ENCODE peak calls at places on chromosomes 3 and 15, in four cellular contexts. N, Q, M and Y are unnamed samples.

GRCh38 chr15:31031471-31032064 is 40.1 kb upstream of the MTMR10 start:
- DNase-seq in N (peak; percentile 72), Q (no peak), M (no peak), Y (peak; percentile 65)

GRCh38 chr15:55344206-55344605 is 25.2 kb downstream of the PIGB start:
- DNase-seq in N (no peak), Q (no peak), M (no peak), Y (no peak)

GRCh38 chr3:115825046-115825445 is 201.7 kb downstream of the GAP43 start:
- DNase-seq in N (peak; percentile 80), Q (no peak), M (no peak), Y (no peak)

GRCh38 chr3:104628185-104628789 is 738.4 kb upstream of the ALCAM start:
- DNase-seq in N (peak; percentile 73), Q (no peak), M (peak; percentile 57), Y (peak; percentile 51)

GRCh38 chr15:100131321-100132224 is 210.2 kb downstream of the ADAMTS17 start:
- DNase-seq in N (peak; percentile 39), Q (no peak), M (no peak), Y (peak; percentile 56)

GRCh38 chr3:40782086-40782721 is 257.4 kb downstream of the ZNF621 start:
- DNase-seq in N (no peak), Q (no peak), M (peak; percentile 11), Y (no peak)

GRCh38 chr3:82196645-82197044 is 435.2 kb upstream of the GBE1 start:
- DNase-seq in N (no peak), Q (no peak), M (no peak), Y (no peak)

GRCh38 chr3:122343654-122344053 is 18.6 kb downstream of the CSTA start:
- DNase-seq in N (peak; percentile 19), Q (no peak), M (no peak), Y (no peak)

GRCh38 chr3:18657858-18658820 is 233.0 kb upstream of the SATB1 start:
- DNase-seq in N (no peak), Q (no peak), M (no peak), Y (no peak)

GRCh38 chr3:186589115-186589514 is 18.6 kb downstream of the DNAJB11 start:
- DNase-seq in N (peak; percentile 33), Q (no peak), M (peak; percentile 49), Y (no peak)

DNA sequence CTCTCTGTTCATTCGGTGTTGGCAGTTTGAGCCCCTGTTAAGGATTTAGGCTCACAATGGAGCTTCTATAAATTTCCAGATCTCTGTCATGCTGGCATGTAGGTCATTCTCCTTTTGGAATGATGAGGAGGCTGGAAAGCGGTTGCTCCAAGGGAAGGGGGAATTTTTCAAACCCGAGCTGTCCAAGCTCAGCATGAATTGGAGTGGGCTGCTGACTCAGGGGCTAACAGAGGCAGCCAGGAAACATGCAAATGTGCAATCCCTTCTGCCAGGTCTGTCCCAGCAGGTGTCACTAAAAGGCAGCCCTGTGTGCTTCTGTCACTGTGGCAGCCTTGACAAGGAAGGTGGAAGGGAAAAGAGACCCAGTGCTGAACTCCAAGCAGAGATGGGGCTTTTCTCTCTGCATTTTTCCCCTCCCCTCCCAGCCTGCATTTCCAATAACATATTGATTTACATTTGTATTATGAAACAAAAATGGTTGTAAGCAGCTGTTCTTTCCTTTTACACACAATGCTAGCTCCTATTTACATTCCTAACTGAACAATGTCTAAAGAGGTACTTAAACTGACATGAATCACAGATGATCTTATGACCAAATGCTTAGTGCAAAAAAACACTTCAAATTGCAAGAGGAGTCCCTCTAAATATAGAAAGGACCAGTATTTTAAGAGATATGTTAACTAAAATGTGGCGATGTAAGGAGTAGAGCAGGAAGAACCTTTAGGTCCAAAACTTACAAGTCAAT is 84.4 kb upstream of the ATP10A start:
- DNase-seq in N (peak; percentile 29), Q (no peak), M (peak; percentile 64), Y (no peak)
- TF ChIP-seq CTCF in N (no peak), Q (no peak), M (peak; percentile 68), Y (no peak)

GRCh38 chr3:62873672-62874397 is 1.4 kb downstream of the CADPS start:
- DNase-seq in N (no peak), Q (no peak), M (peak; percentile 92), Y (peak; percentile 16)
- TF ChIP-seq CTCF in N (no peak), Q (no peak), M (peak; percentile 69), Y (no peak)

GRCh38 chr15:83733691-83734090 is 79.8 kb downstream of the ADAMTSL3 start:
- DNase-seq in N (no peak), Q (no peak), M (no peak), Y (no peak)

GRCh38 chr15:83732770-83733169 is 78.8 kb downstream of the ADAMTSL3 start:
- DNase-seq in N (no peak), Q (no peak), M (no peak), Y (no peak)

GRCh38 chr15:83734487-83734886 is 80.6 kb downstream of the ADAMTSL3 start:
- DNase-seq in N (no peak), Q (no peak), M (no peak), Y (peak; percentile 20)

GRCh38 chr15:83732196-83732595 is 78.3 kb downstream of the ADAMTSL3 start:
- DNase-seq in N (no peak), Q (no peak), M (no peak), Y (no peak)

DNA sequence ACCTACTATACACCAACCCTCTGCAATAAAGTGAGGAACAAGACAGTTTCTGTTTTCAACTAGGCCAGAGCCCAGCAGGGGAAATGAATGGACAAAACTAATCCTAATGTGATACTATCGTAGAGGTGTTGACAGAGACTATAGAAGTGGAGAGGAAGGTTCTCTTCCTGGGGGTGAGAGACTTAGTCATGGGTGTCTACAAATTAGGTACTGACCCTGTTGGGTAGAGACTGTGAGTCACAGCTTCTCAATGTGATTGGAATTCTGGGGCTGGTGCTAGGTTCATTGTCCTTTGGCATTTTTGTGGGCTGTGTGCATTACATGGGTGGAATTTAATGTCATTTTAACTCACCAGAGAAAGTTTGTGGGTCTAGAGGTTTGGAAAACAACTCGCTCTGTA is 79.3 kb downstream of the ADAMTSL3 start:
- DNase-seq in N (peak; percentile 6), Q (no peak), M (no peak), Y (no peak)
- TF ChIP-seq CTCF in N (no peak), Q (no peak), M (no peak), Y (no peak)

GRCh38 chr3:154616298-154616697 is 186.3 kb upstream of the GPR149 start:
- DNase-seq in N (no peak), Q (no peak), M (no peak), Y (no peak)
- TF ChIP-seq CTCF in N (no peak), Q (no peak), M (peak; percentile 22), Y (no peak)

GRCh38 chr3:84820126-84820525 is 138.7 kb upstream of the CADM2 start:
- DNase-seq in N (no peak), Q (no peak), M (no peak), Y (no peak)

GRCh38 chr3:84820906-84821305 is 137.9 kb upstream of the CADM2 start:
- DNase-seq in N (no peak), Q (no peak), M (no peak), Y (no peak)

GRCh38 chr3:84830476-84830875 is 128.3 kb upstream of the CADM2 start:
- DNase-seq in N (no peak), Q (no peak), M (no peak), Y (no peak)

DNA sequence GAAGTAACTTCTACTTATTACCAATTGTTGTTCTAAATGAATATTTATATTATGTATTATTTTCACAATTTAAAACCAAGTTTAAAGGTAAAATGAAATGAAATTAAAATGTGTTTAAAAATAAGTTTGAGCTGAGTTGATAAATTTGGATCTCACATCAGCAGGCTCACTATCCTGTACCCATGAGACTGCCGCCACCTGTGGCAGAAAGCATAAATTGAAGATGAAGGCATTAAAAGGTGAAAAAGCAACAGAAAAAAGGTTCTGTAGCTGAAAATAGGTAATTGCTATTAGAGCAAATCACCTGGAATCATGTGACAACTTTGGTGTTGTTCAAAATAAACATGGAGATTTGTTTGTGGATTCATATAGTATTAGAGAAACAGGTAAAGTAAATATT is 133.0 kb upstream of the CADM2 start:
- DNase-seq in N (no peak), Q (no peak), M (no peak), Y (no peak)
- TF ChIP-seq CTCF in N (no peak), Q (no peak), M (no peak), Y (no peak)

DNA sequence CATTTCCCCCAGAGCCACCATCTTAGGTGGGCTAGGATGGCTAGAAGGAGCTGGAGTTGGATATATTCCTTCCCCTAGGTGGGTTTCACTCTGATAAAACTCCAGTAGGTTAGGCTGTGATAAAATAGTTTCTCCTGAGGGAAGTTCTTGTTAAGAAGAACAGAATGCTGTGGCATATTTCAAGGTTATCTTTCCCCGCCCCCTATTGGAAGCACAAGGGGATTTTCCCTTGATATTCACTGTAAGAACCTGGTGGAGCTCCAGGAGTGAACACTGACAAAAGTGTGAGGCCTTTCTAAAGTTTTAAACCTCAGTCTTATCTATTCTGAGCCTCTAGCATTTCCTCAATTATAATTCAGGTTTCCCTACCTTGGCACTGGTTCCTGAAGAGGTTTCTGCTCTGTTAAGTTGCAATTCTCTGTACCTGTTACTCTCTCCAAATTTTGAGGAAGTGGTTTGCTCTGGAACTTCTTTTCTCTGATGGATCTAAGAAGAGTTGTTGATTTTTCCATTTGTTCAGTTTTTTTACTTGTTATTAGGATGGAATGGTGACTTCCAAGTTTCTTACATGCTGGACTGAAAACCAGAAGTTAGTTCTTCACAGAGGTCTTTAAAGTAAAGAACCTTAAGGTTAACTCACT is 113.5 kb downstream of the GMPS start:
- DNase-seq in N (peak; percentile 30), Q (no peak), M (no peak), Y (no peak)
- TF ChIP-seq CTCF in N (peak; percentile 32), Q (no peak), M (no peak), Y (no peak)

GRCh38 chr3:149883134-149883533 is 70.1 kb downstream of the RNF13 start:
- DNase-seq in N (no peak), Q (no peak), M (no peak), Y (no peak)

GRCh38 chr3:149881879-149882278 is 68.9 kb downstream of the RNF13 start:
- DNase-seq in N (no peak), Q (no peak), M (no peak), Y (no peak)

GRCh38 chr3:149892371-149892770 is 78.3 kb downstream of the PFN2 start:
- DNase-seq in N (no peak), Q (no peak), M (no peak), Y (no peak)

GRCh38 chr3:149886957-149887356 is 73.9 kb downstream of the RNF13 start:
- DNase-seq in N (no peak), Q (no peak), M (no peak), Y (no peak)
- TF ChIP-seq CTCF in N (no peak), Q (no peak), M (no peak), Y (no peak)

DNA sequence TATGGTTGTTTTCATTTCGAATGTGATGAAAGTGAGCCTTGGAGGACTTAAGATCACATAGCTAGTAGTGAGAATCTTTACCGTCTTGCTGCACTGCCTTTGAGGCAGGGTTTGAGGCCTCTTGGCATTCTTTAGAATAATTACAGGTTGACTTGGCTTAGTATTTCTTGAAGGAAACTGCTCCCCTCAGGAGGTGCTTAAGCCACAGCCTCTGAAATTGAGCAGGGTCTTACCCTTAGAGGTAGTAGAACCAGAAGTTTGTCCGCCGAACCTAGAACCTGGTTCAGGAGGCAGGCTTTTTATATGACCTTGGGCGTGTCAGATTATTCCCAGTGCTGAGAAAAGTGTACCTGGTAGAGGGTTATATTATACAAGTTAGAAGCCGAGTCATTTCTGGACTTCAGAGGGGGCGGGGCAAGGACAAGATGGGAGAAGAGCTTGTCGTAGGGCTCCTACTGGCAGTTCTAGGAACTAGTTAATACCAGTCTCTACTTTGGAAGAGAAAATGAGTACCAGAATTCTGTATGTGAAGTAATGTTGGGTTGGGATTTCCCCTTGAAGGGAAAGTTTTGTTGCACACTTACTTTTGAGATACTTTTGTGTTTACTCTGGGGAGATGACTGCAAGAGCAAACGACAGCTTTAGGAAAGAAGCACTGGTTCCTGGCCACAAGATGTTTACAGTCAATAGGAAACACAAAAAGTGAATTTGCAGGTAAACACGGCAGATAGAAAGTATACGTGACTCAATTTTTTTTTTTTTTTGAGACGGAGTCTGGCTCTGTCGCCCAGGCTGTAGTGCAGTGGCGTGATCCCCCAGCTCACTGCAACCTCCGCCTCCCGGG is 1.3 kb downstream of the TFG start:
- DNase-seq in N (peak; percentile 77), Q (no peak), M (peak; percentile 48), Y (peak; percentile 69)
- TF ChIP-seq CTCF in N (peak; percentile 40), Q (peak; percentile 36), M (peak; percentile 44), Y (no peak)